ENCODE peak calls at places on chromosomes 5 and 9, in six cellular contexts. One of them, this sample, is unnamed.

GRCh38 chr9:88590558-88591146 is 55.7 kb downstream of the NXNL2 start:
- DNase-seq in activated CD4-positive, alpha-beta T cell treated with anti-CD3 and anti-CD28 coated beads, Interleukin-2, amount 10 ng/mL, durations not matched to agents 7 days and 5 days: no peak
- DNase-seq in stimulated activated effector memory CD8-positive, alpha-beta T cell treated with anti-CD3 and anti-CD28 coated beads, Interleukin-12 subunit alpha, Interleukin-12 subunit beta, amount 100 ng/mL, for 72 hours: no peak
- DNase-seq in NCI-H1694 treated with DMSO at 0.1 percent for 48 hours: no peak
- DNase-seq in nephron progenitor cell: no peak
- DNase-seq in spleen: no peak
- DNase-seq in this sample: no peak

GRCh38 chr5:1208743-1209551 is 7.6 kb downstream of the SLC6A19 start:
- DNase-seq in NCI-H1694 treated with DMSO at 0.1 percent for 48 hours: no peak
- DNase-seq in activated CD4-positive, alpha-beta T cell treated with anti-CD3 and anti-CD28 coated beads, Interleukin-2, amount 10 ng/mL, durations not matched to agents 7 days and 5 days: no peak
- DNase-seq in stimulated activated effector memory CD8-positive, alpha-beta T cell treated with anti-CD3 and anti-CD28 coated beads, Interleukin-12 subunit alpha, Interleukin-12 subunit beta, amount 100 ng/mL, for 72 hours: no peak
- DNase-seq in spleen: no peak
- DNase-seq in nephron progenitor cell: peak; percentile 72
- DNase-seq in this sample: no peak

GRCh38 chr9:78366827-78367226 is 69.9 kb downstream of the PSAT1 start:
- DNase-seq in nephron progenitor cell: no peak
- DNase-seq in NCI-H1694 treated with DMSO at 0.1 percent for 48 hours: no peak
- DNase-seq in stimulated activated effector memory CD8-positive, alpha-beta T cell treated with anti-CD3 and anti-CD28 coated beads, Interleukin-12 subunit alpha, Interleukin-12 subunit beta, amount 100 ng/mL, for 72 hours: no peak
- DNase-seq in spleen: no peak
- DNase-seq in activated CD4-positive, alpha-beta T cell treated with anti-CD3 and anti-CD28 coated beads, Interleukin-2, amount 10 ng/mL, durations not matched to agents 7 days and 5 days: no peak
- DNase-seq in this sample: no peak

GRCh38 chr5:115209279-115209678 is 39.6 kb upstream of the TRIM36 start:
- DNase-seq in stimulated activated effector memory CD8-positive, alpha-beta T cell treated with anti-CD3 and anti-CD28 coated beads, Interleukin-12 subunit alpha, Interleukin-12 subunit beta, amount 100 ng/mL, for 72 hours: peak; percentile 68
- DNase-seq in NCI-H1694 treated with DMSO at 0.1 percent for 48 hours: peak; percentile 3
- DNase-seq in activated CD4-positive, alpha-beta T cell treated with anti-CD3 and anti-CD28 coated beads, Interleukin-2, amount 10 ng/mL, durations not matched to agents 7 days and 5 days: peak; percentile 84
- DNase-seq in nephron progenitor cell: no peak
- DNase-seq in spleen: no peak
- DNase-seq in this sample: no peak

GRCh38 chr9:113523421-113524141 is 60.1 kb downstream of the RGS3 start:
- DNase-seq in stimulated activated effector memory CD8-positive, alpha-beta T cell treated with anti-CD3 and anti-CD28 coated beads, Interleukin-12 subunit alpha, Interleukin-12 subunit beta, amount 100 ng/mL, for 72 hours: peak; percentile 88
- DNase-seq in nephron progenitor cell: no peak
- DNase-seq in spleen: peak; percentile 83
- DNase-seq in activated CD4-positive, alpha-beta T cell treated with anti-CD3 and anti-CD28 coated beads, Interleukin-2, amount 10 ng/mL, durations not matched to agents 7 days and 5 days: peak; percentile 41
- DNase-seq in NCI-H1694 treated with DMSO at 0.1 percent for 48 hours: no peak
- DNase-seq in this sample: no peak

GRCh38 chr5:33892419-33893151 is 795 bp upstream of the ADAMTS12 start:
- DNase-seq in stimulated activated effector memory CD8-positive, alpha-beta T cell treated with anti-CD3 and anti-CD28 coated beads, Interleukin-12 subunit alpha, Interleukin-12 subunit beta, amount 100 ng/mL, for 72 hours: no peak
- DNase-seq in spleen: no peak
- DNase-seq in NCI-H1694 treated with DMSO at 0.1 percent for 48 hours: no peak
- DNase-seq in activated CD4-positive, alpha-beta T cell treated with anti-CD3 and anti-CD28 coated beads, Interleukin-2, amount 10 ng/mL, durations not matched to agents 7 days and 5 days: no peak
- DNase-seq in nephron progenitor cell: no peak
- DNase-seq in this sample: no peak

GRCh38 chr5:72224946-72225427 is 95.1 kb downstream of the MRPS27 start:
- DNase-seq in spleen: no peak
- DNase-seq in NCI-H1694 treated with DMSO at 0.1 percent for 48 hours: no peak
- DNase-seq in activated CD4-positive, alpha-beta T cell treated with anti-CD3 and anti-CD28 coated beads, Interleukin-2, amount 10 ng/mL, durations not matched to agents 7 days and 5 days: no peak
- DNase-seq in stimulated activated effector memory CD8-positive, alpha-beta T cell treated with anti-CD3 and anti-CD28 coated beads, Interleukin-12 subunit alpha, Interleukin-12 subunit beta, amount 100 ng/mL, for 72 hours: no peak
- DNase-seq in nephron progenitor cell: no peak
- DNase-seq in this sample: no peak

GRCh38 chr9:89813482-89813881 is 208.7 kb downstream of the GADD45G start:
- DNase-seq in NCI-H1694 treated with DMSO at 0.1 percent for 48 hours: no peak
- DNase-seq in activated CD4-positive, alpha-beta T cell treated with anti-CD3 and anti-CD28 coated beads, Interleukin-2, amount 10 ng/mL, durations not matched to agents 7 days and 5 days: no peak
- DNase-seq in spleen: no peak
- DNase-seq in nephron progenitor cell: no peak
- DNase-seq in stimulated activated effector memory CD8-positive, alpha-beta T cell treated with anti-CD3 and anti-CD28 coated beads, Interleukin-12 subunit alpha, Interleukin-12 subunit beta, amount 100 ng/mL, for 72 hours: no peak
- DNase-seq in this sample: no peak

GRCh38 chr9:109815366-109815947 is 35.5 kb downstream of the PALM2AKAP2 start:
- DNase-seq in spleen: no peak
- DNase-seq in activated CD4-positive, alpha-beta T cell treated with anti-CD3 and anti-CD28 coated beads, Interleukin-2, amount 10 ng/mL, durations not matched to agents 7 days and 5 days: no peak
- DNase-seq in nephron progenitor cell: no peak
- DNase-seq in NCI-H1694 treated with DMSO at 0.1 percent for 48 hours: no peak
- DNase-seq in stimulated activated effector memory CD8-positive, alpha-beta T cell treated with anti-CD3 and anti-CD28 coated beads, Interleukin-12 subunit alpha, Interleukin-12 subunit beta, amount 100 ng/mL, for 72 hours: no peak
- DNase-seq in this sample: no peak

GRCh38 chr5:65334077-65334476 is 147.6 kb downstream of the ADAMTS6 start:
- DNase-seq in activated CD4-positive, alpha-beta T cell treated with anti-CD3 and anti-CD28 coated beads, Interleukin-2, amount 10 ng/mL, durations not matched to agents 7 days and 5 days: no peak
- DNase-seq in nephron progenitor cell: no peak
- DNase-seq in spleen: no peak
- DNase-seq in stimulated activated effector memory CD8-positive, alpha-beta T cell treated with anti-CD3 and anti-CD28 coated beads, Interleukin-12 subunit alpha, Interleukin-12 subunit beta, amount 100 ng/mL, for 72 hours: no peak
- DNase-seq in NCI-H1694 treated with DMSO at 0.1 percent for 48 hours: no peak
- DNase-seq in this sample: no peak

GRCh38 chr9:117739620-117740347 is 35.6 kb downstream of the TLR4 start:
- DNase-seq in spleen: no peak
- DNase-seq in stimulated activated effector memory CD8-positive, alpha-beta T cell treated with anti-CD3 and anti-CD28 coated beads, Interleukin-12 subunit alpha, Interleukin-12 subunit beta, amount 100 ng/mL, for 72 hours: no peak
- DNase-seq in nephron progenitor cell: no peak
- DNase-seq in NCI-H1694 treated with DMSO at 0.1 percent for 48 hours: no peak
- DNase-seq in activated CD4-positive, alpha-beta T cell treated with anti-CD3 and anti-CD28 coated beads, Interleukin-2, amount 10 ng/mL, durations not matched to agents 7 days and 5 days: no peak
- DNase-seq in this sample: no peak

GRCh38 chr9:31394040-31394473 is 990.4 kb upstream of the ACO1 start:
- DNase-seq in nephron progenitor cell: no peak
- DNase-seq in stimulated activated effector memory CD8-positive, alpha-beta T cell treated with anti-CD3 and anti-CD28 coated beads, Interleukin-12 subunit alpha, Interleukin-12 subunit beta, amount 100 ng/mL, for 72 hours: no peak
- DNase-seq in NCI-H1694 treated with DMSO at 0.1 percent for 48 hours: no peak
- DNase-seq in activated CD4-positive, alpha-beta T cell treated with anti-CD3 and anti-CD28 coated beads, Interleukin-2, amount 10 ng/mL, durations not matched to agents 7 days and 5 days: no peak
- DNase-seq in spleen: no peak
- DNase-seq in this sample: no peak

GRCh38 chr9:37984672-37985611 is 81.0 kb upstream of the SLC25A51 start:
- DNase-seq in NCI-H1694 treated with DMSO at 0.1 percent for 48 hours: peak; percentile 91
- DNase-seq in activated CD4-positive, alpha-beta T cell treated with anti-CD3 and anti-CD28 coated beads, Interleukin-2, amount 10 ng/mL, durations not matched to agents 7 days and 5 days: no peak
- DNase-seq in nephron progenitor cell: no peak
- DNase-seq in spleen: peak; percentile 47
- DNase-seq in stimulated activated effector memory CD8-positive, alpha-beta T cell treated with anti-CD3 and anti-CD28 coated beads, Interleukin-12 subunit alpha, Interleukin-12 subunit beta, amount 100 ng/mL, for 72 hours: no peak
- DNase-seq in this sample: no peak

GRCh38 chr9:91162784-91163440 is 198.8 kb downstream of the AUH start:
- DNase-seq in nephron progenitor cell: peak; percentile 20
- DNase-seq in stimulated activated effector memory CD8-positive, alpha-beta T cell treated with anti-CD3 and anti-CD28 coated beads, Interleukin-12 subunit alpha, Interleukin-12 subunit beta, amount 100 ng/mL, for 72 hours: peak; percentile 90
- DNase-seq in spleen: peak; percentile 93
- DNase-seq in NCI-H1694 treated with DMSO at 0.1 percent for 48 hours: no peak
- DNase-seq in activated CD4-positive, alpha-beta T cell treated with anti-CD3 and anti-CD28 coated beads, Interleukin-2, amount 10 ng/mL, durations not matched to agents 7 days and 5 days: peak; percentile 61
- DNase-seq in this sample: no peak

GRCh38 chr9:34417734-34418133 is 40.6 kb downstream of the FAM219A start:
- DNase-seq in nephron progenitor cell: no peak
- DNase-seq in stimulated activated effector memory CD8-positive, alpha-beta T cell treated with anti-CD3 and anti-CD28 coated beads, Interleukin-12 subunit alpha, Interleukin-12 subunit beta, amount 100 ng/mL, for 72 hours: no peak
- DNase-seq in NCI-H1694 treated with DMSO at 0.1 percent for 48 hours: no peak
- DNase-seq in activated CD4-positive, alpha-beta T cell treated with anti-CD3 and anti-CD28 coated beads, Interleukin-2, amount 10 ng/mL, durations not matched to agents 7 days and 5 days: no peak
- DNase-seq in spleen: no peak
- DNase-seq in this sample: peak; percentile 78

GRCh38 chr9:87667164-87667738 is 58.7 kb upstream of the CTSL start:
- DNase-seq in stimulated activated effector memory CD8-positive, alpha-beta T cell treated with anti-CD3 and anti-CD28 coated beads, Interleukin-12 subunit alpha, Interleukin-12 subunit beta, amount 100 ng/mL, for 72 hours: no peak
- DNase-seq in spleen: no peak
- DNase-seq in NCI-H1694 treated with DMSO at 0.1 percent for 48 hours: peak; percentile 8
- DNase-seq in activated CD4-positive, alpha-beta T cell treated with anti-CD3 and anti-CD28 coated beads, Interleukin-2, amount 10 ng/mL, durations not matched to agents 7 days and 5 days: no peak
- DNase-seq in nephron progenitor cell: peak; percentile 20
- DNase-seq in this sample: peak; percentile 8

GRCh38 chr9:91212592-91213243 is 149.0 kb downstream of the AUH start:
- DNase-seq in NCI-H1694 treated with DMSO at 0.1 percent for 48 hours: no peak
- DNase-seq in spleen: no peak
- DNase-seq in stimulated activated effector memory CD8-positive, alpha-beta T cell treated with anti-CD3 and anti-CD28 coated beads, Interleukin-12 subunit alpha, Interleukin-12 subunit beta, amount 100 ng/mL, for 72 hours: no peak
- DNase-seq in activated CD4-positive, alpha-beta T cell treated with anti-CD3 and anti-CD28 coated beads, Interleukin-2, amount 10 ng/mL, durations not matched to agents 7 days and 5 days: no peak
- DNase-seq in nephron progenitor cell: no peak
- DNase-seq in this sample: no peak

GRCh38 chr9:97632992-97633858 is at the start of the genes NCBP1 and TSTD2:
- DNase-seq in stimulated activated effector memory CD8-positive, alpha-beta T cell treated with anti-CD3 and anti-CD28 coated beads, Interleukin-12 subunit alpha, Interleukin-12 subunit beta, amount 100 ng/mL, for 72 hours: peak; percentile 98
- DNase-seq in spleen: peak; percentile 100
- DNase-seq in nephron progenitor cell: peak; percentile 93
- DNase-seq in activated CD4-positive, alpha-beta T cell treated with anti-CD3 and anti-CD28 coated beads, Interleukin-2, amount 10 ng/mL, durations not matched to agents 7 days and 5 days: peak; percentile 96
- DNase-seq in NCI-H1694 treated with DMSO at 0.1 percent for 48 hours: peak; percentile 93
- DNase-seq in this sample: peak; percentile 98

GRCh38 chr5:151958111-151958510 is 33.5 kb upstream of the GLRA1 start:
- DNase-seq in activated CD4-positive, alpha-beta T cell treated with anti-CD3 and anti-CD28 coated beads, Interleukin-2, amount 10 ng/mL, durations not matched to agents 7 days and 5 days: no peak
- DNase-seq in spleen: no peak
- DNase-seq in NCI-H1694 treated with DMSO at 0.1 percent for 48 hours: no peak
- DNase-seq in nephron progenitor cell: no peak
- DNase-seq in stimulated activated effector memory CD8-positive, alpha-beta T cell treated with anti-CD3 and anti-CD28 coated beads, Interleukin-12 subunit alpha, Interleukin-12 subunit beta, amount 100 ng/mL, for 72 hours: no peak
- DNase-seq in this sample: no peak

GRCh38 chr9:20781086-20781485 is 97.0 kb downstream of the FOCAD start:
- DNase-seq in NCI-H1694 treated with DMSO at 0.1 percent for 48 hours: no peak
- DNase-seq in spleen: no peak
- DNase-seq in nephron progenitor cell: no peak
- DNase-seq in stimulated activated effector memory CD8-positive, alpha-beta T cell treated with anti-CD3 and anti-CD28 coated beads, Interleukin-12 subunit alpha, Interleukin-12 subunit beta, amount 100 ng/mL, for 72 hours: no peak
- DNase-seq in activated CD4-positive, alpha-beta T cell treated with anti-CD3 and anti-CD28 coated beads, Interleukin-2, amount 10 ng/mL, durations not matched to agents 7 days and 5 days: no peak
- DNase-seq in this sample: no peak

GRCh38 chr5:16712178-16712577 is 95.4 kb upstream of the RETREG1 start:
- DNase-seq in NCI-H1694 treated with DMSO at 0.1 percent for 48 hours: no peak
- DNase-seq in nephron progenitor cell: no peak
- DNase-seq in spleen: no peak
- DNase-seq in stimulated activated effector memory CD8-positive, alpha-beta T cell treated with anti-CD3 and anti-CD28 coated beads, Interleukin-12 subunit alpha, Interleukin-12 subunit beta, amount 100 ng/mL, for 72 hours: no peak
- DNase-seq in activated CD4-positive, alpha-beta T cell treated with anti-CD3 and anti-CD28 coated beads, Interleukin-2, amount 10 ng/mL, durations not matched to agents 7 days and 5 days: no peak
- DNase-seq in this sample: no peak

GRCh38 chr9:6512085-6512657 is 99.2 kb downstream of the UHRF2 start:
- DNase-seq in NCI-H1694 treated with DMSO at 0.1 percent for 48 hours: no peak
- DNase-seq in spleen: no peak
- DNase-seq in stimulated activated effector memory CD8-positive, alpha-beta T cell treated with anti-CD3 and anti-CD28 coated beads, Interleukin-12 subunit alpha, Interleukin-12 subunit beta, amount 100 ng/mL, for 72 hours: no peak
- DNase-seq in nephron progenitor cell: no peak
- DNase-seq in activated CD4-positive, alpha-beta T cell treated with anti-CD3 and anti-CD28 coated beads, Interleukin-2, amount 10 ng/mL, durations not matched to agents 7 days and 5 days: no peak
- DNase-seq in this sample: no peak

GRCh38 chr5:54883374-54884194 is 101.8 kb downstream of the ESM1 start:
- DNase-seq in activated CD4-positive, alpha-beta T cell treated with anti-CD3 and anti-CD28 coated beads, Interleukin-2, amount 10 ng/mL, durations not matched to agents 7 days and 5 days: no peak
- DNase-seq in NCI-H1694 treated with DMSO at 0.1 percent for 48 hours: no peak
- DNase-seq in spleen: peak; percentile 78
- DNase-seq in nephron progenitor cell: peak; percentile 73
- DNase-seq in stimulated activated effector memory CD8-positive, alpha-beta T cell treated with anti-CD3 and anti-CD28 coated beads, Interleukin-12 subunit alpha, Interleukin-12 subunit beta, amount 100 ng/mL, for 72 hours: no peak
- DNase-seq in this sample: no peak

GRCh38 chr5:115487168-115487567 is 57.4 kb downstream of the FEM1C start:
- DNase-seq in NCI-H1694 treated with DMSO at 0.1 percent for 48 hours: no peak
- DNase-seq in activated CD4-positive, alpha-beta T cell treated with anti-CD3 and anti-CD28 coated beads, Interleukin-2, amount 10 ng/mL, durations not matched to agents 7 days and 5 days: no peak
- DNase-seq in nephron progenitor cell: no peak
- DNase-seq in spleen: no peak
- DNase-seq in stimulated activated effector memory CD8-positive, alpha-beta T cell treated with anti-CD3 and anti-CD28 coated beads, Interleukin-12 subunit alpha, Interleukin-12 subunit beta, amount 100 ng/mL, for 72 hours: no peak
- DNase-seq in this sample: no peak

GRCh38 chr9:121999556-121999955 is 93.6 kb downstream of the TTLL11 start:
- DNase-seq in NCI-H1694 treated with DMSO at 0.1 percent for 48 hours: no peak
- DNase-seq in nephron progenitor cell: no peak
- DNase-seq in spleen: no peak
- DNase-seq in stimulated activated effector memory CD8-positive, alpha-beta T cell treated with anti-CD3 and anti-CD28 coated beads, Interleukin-12 subunit alpha, Interleukin-12 subunit beta, amount 100 ng/mL, for 72 hours: no peak
- DNase-seq in activated CD4-positive, alpha-beta T cell treated with anti-CD3 and anti-CD28 coated beads, Interleukin-2, amount 10 ng/mL, durations not matched to agents 7 days and 5 days: no peak
- DNase-seq in this sample: no peak

GRCh38 chr5:83475540-83476469 is 4.3 kb downstream of the VCAN start:
- DNase-seq in spleen: no peak
- DNase-seq in activated CD4-positive, alpha-beta T cell treated with anti-CD3 and anti-CD28 coated beads, Interleukin-2, amount 10 ng/mL, durations not matched to agents 7 days and 5 days: no peak
- DNase-seq in NCI-H1694 treated with DMSO at 0.1 percent for 48 hours: no peak
- DNase-seq in nephron progenitor cell: no peak
- DNase-seq in stimulated activated effector memory CD8-positive, alpha-beta T cell treated with anti-CD3 and anti-CD28 coated beads, Interleukin-12 subunit alpha, Interleukin-12 subunit beta, amount 100 ng/mL, for 72 hours: no peak
- DNase-seq in this sample: no peak

GRCh38 chr9:137077010-137077747 is at the start of gene UAP1L1:
- DNase-seq in NCI-H1694 treated with DMSO at 0.1 percent for 48 hours: no peak
- DNase-seq in nephron progenitor cell: peak; percentile 61
- DNase-seq in spleen: peak; percentile 93
- DNase-seq in activated CD4-positive, alpha-beta T cell treated with anti-CD3 and anti-CD28 coated beads, Interleukin-2, amount 10 ng/mL, durations not matched to agents 7 days and 5 days: peak; percentile 69
- DNase-seq in stimulated activated effector memory CD8-positive, alpha-beta T cell treated with anti-CD3 and anti-CD28 coated beads, Interleukin-12 subunit alpha, Interleukin-12 subunit beta, amount 100 ng/mL, for 72 hours: peak; percentile 84
- DNase-seq in this sample: no peak

GRCh38 chr9:89174291-89174690 is 4.3 kb downstream of the SHC3 start:
- DNase-seq in nephron progenitor cell: no peak
- DNase-seq in NCI-H1694 treated with DMSO at 0.1 percent for 48 hours: no peak
- DNase-seq in spleen: no peak
- DNase-seq in stimulated activated effector memory CD8-positive, alpha-beta T cell treated with anti-CD3 and anti-CD28 coated beads, Interleukin-12 subunit alpha, Interleukin-12 subunit beta, amount 100 ng/mL, for 72 hours: no peak
- DNase-seq in activated CD4-positive, alpha-beta T cell treated with anti-CD3 and anti-CD28 coated beads, Interleukin-2, amount 10 ng/mL, durations not matched to agents 7 days and 5 days: no peak
- DNase-seq in this sample: no peak

GRCh38 chr5:143261748-143262392 is 141.6 kb downstream of the NR3C1 start:
- DNase-seq in NCI-H1694 treated with DMSO at 0.1 percent for 48 hours: no peak
- DNase-seq in stimulated activated effector memory CD8-positive, alpha-beta T cell treated with anti-CD3 and anti-CD28 coated beads, Interleukin-12 subunit alpha, Interleukin-12 subunit beta, amount 100 ng/mL, for 72 hours: no peak
- DNase-seq in activated CD4-positive, alpha-beta T cell treated with anti-CD3 and anti-CD28 coated beads, Interleukin-2, amount 10 ng/mL, durations not matched to agents 7 days and 5 days: no peak
- DNase-seq in spleen: no peak
- DNase-seq in nephron progenitor cell: no peak
- DNase-seq in this sample: no peak

This sample was measured in G401.